ENCODE peak calls at places on chromosomes 1 and 21, in seven cellular contexts. Z is HCT116, W is SK-N-SH, I is HepG2, U is GM12878, T is H1, Y is K562. L is an unnamed sample.

GRCh38 chr21:17002628-17003027 is 510.2 kb upstream of the CXADR start:
- DNase-seq in Z (no peak), W (no peak), I (no peak), U (no peak), T (no peak), Y (no peak), L (no peak)

GRCh38 chr1:194288284-194288683 is 1101.9 kb upstream of the B3GALT2 start:
- DNase-seq in Z (no peak), W (no peak), I (no peak), U (no peak), T (no peak), Y (no peak), L (no peak)

GRCh38 chr1:156586892-156587477 is 4.6 kb upstream of the NAXE start:
- DNase-seq in Z (no peak), W (no peak), I (no peak), U (no peak), T (no peak), Y (no peak), L (no peak)

GRCh38 chr1:93437976-93438605 is 9.8 kb upstream of the FNBP1L start:
- DNase-seq in Z (no peak), W (peak), I (peak), U (no peak), T (no peak), Y (peak), L (peak)

GRCh38 chr1:234111458-234112142 is 207.1 kb downstream of the SLC35F3 start:
- DNase-seq in Z (no peak), W (peak), I (peak), U (no peak), T (peak), Y (peak), L (peak)

GRCh38 chr1:34690269-34690668 is 64.6 kb upstream of the GJB5 start:
- DNase-seq in Z (no peak), W (no peak), I (no peak), U (no peak), T (no peak), Y (no peak), L (no peak)

GRCh38 chr1:21175324-21175669 is 1.4 kb downstream of the EIF4G3 start:
- DNase-seq in Z (no peak), W (peak), I (no peak), U (no peak), T (no peak), Y (no peak), L (no peak)

GRCh38 chr1:118842462-118843201 is 145.5 kb downstream of the TBX15 start:
- DNase-seq in Z (no peak), W (no peak), I (no peak), U (no peak), T (no peak), Y (no peak), L (no peak)

GRCh38 chr1:165903672-165904071 is 76.3 kb downstream of the UCK2 start:
- DNase-seq in Z (no peak), W (no peak), I (no peak), U (no peak), T (no peak), Y (no peak), L (no peak)

GRCh38 chr1:186681136-186681535 is 913 bp upstream of the PTGS2 start:
- DNase-seq in Z (no peak), W (no peak), I (no peak), U (no peak), T (no peak), Y (no peak), L (no peak)

GRCh38 chr1:42944207-42944928 is 14.3 kb downstream of the SLC2A1 start:
- DNase-seq in Z (no peak), W (no peak), I (no peak), U (no peak), T (no peak), Y (no peak), L (no peak)

GRCh38 chr1:208807446-208808117 is 563.4 kb upstream of the PLXNA2 start:
- DNase-seq in Z (no peak), W (no peak), I (no peak), U (no peak), T (no peak), Y (no peak), L (no peak)

GRCh38 chr21:46425566-46425965 is 33.1 kb upstream of the DIP2A start:
- DNase-seq in Z (no peak), W (no peak), I (no peak), U (no peak), T (no peak), Y (no peak), L (no peak)

GRCh38 chr1:77504986-77505385 is 177.5 kb downstream of the ZZZ3 start:
- DNase-seq in Z (no peak), W (no peak), I (no peak), U (no peak), T (no peak), Y (no peak), L (no peak)

GRCh38 chr1:207027221-207027777 is 5.3 kb downstream of the C1orf116 start:
- DNase-seq in Z (peak), W (no peak), I (no peak), U (no peak), T (no peak), Y (no peak), L (no peak)

GRCh38 chr21:33383056-33383888 is 19.9 kb upstream of the IFNGR2 start:
- DNase-seq in Z (peak), W (no peak), I (peak), U (peak), T (no peak), Y (peak), L (no peak)

GRCh38 chr1:36150296-36151132 is 1.2 kb upstream of the TRAPPC3 start:
- DNase-seq in Z (peak), W (peak), I (peak), U (no peak), T (no peak), Y (peak), L (peak)

GRCh38 chr1:3790501-3790923 is 5.8 kb downstream of the LRRC47 start:
- DNase-seq in Z (no peak), W (no peak), I (no peak), U (no peak), T (no peak), Y (no peak), L (no peak)

GRCh38 chr1:156616463-156616862 is 2.8 kb upstream of the HAPLN2 start:
- DNase-seq in Z (no peak), W (peak), I (peak), U (no peak), T (no peak), Y (peak), L (peak)

GRCh38 chr1:54378157-54378883 is 27.9 kb downstream of the SSBP3 start:
- DNase-seq in Z (no peak), W (no peak), I (no peak), U (no peak), T (peak), Y (no peak), L (no peak)

GRCh38 chr1:2024451-2024850 is 5.3 kb downstream of the GABRD start:
- DNase-seq in Z (no peak), W (no peak), I (no peak), U (no peak), T (no peak), Y (no peak), L (no peak)

GRCh38 chr1:44218503-44219300 is 5.4 kb downstream of the DMAP1 start:
- DNase-seq in Z (no peak), W (no peak), I (no peak), U (no peak), T (no peak), Y (no peak), L (no peak)

GRCh38 chr21:35026617-35027557 is 22.2 kb downstream of the RUNX1 start:
- DNase-seq in Z (no peak), W (no peak), I (peak), U (no peak), T (no peak), Y (peak), L (no peak)

GRCh38 chr1:100050139-100050538 is 80.3 kb downstream of the SLC35A3 start:
- DNase-seq in Z (no peak), W (no peak), I (no peak), U (no peak), T (no peak), Y (no peak), L (no peak)

GRCh38 chr1:245154429-245155185 is at the start of gene KIF26B:
- DNase-seq in Z (no peak), W (peak), I (peak), U (no peak), T (no peak), Y (peak), L (peak)

GRCh38 chr1:60133848-60134247 is 60.3 kb upstream of the C1orf87 start:
- DNase-seq in Z (no peak), W (no peak), I (no peak), U (no peak), T (no peak), Y (no peak), L (no peak)

GRCh38 chr1:84869750-84870149 is 23.3 kb downstream of the LPAR3 start:
- DNase-seq in Z (no peak), W (no peak), I (no peak), U (no peak), T (no peak), Y (no peak), L (no peak)

GRCh38 chr1:76868154-76868882 is 1.0 kb downstream of the ST6GALNAC5 start:
- DNase-seq in Z (no peak), W (peak), I (no peak), U (no peak), T (no peak), Y (no peak), L (no peak)

GRCh38 chr21:31351438-31351837 is 7.4 kb upstream of the TIAM1 start:
- DNase-seq in Z (no peak), W (no peak), I (no peak), U (no peak), T (peak), Y (no peak), L (peak)

GRCh38 chr1:161266096-161266679 is 7.6 kb downstream of the PCP4L1 start:
- DNase-seq in Z (no peak), W (no peak), I (no peak), U (no peak), T (no peak), Y (no peak), L (peak)
- TF ChIP-seq JUND in Z (no peak), W (peak), I (no peak), U (no peak), T (no peak), Y (no peak), L (no peak)

GRCh38 chr1:212702672-212703071 is 3.0 kb upstream of the BATF3 start:
- DNase-seq in Z (no peak), W (no peak), I (no peak), U (no peak), T (no peak), Y (no peak), L (no peak)
- TF ChIP-seq JUND in Z (no peak), W (no peak), I (no peak), U (no peak), T (no peak), Y (no peak), L (no peak)

DNA sequence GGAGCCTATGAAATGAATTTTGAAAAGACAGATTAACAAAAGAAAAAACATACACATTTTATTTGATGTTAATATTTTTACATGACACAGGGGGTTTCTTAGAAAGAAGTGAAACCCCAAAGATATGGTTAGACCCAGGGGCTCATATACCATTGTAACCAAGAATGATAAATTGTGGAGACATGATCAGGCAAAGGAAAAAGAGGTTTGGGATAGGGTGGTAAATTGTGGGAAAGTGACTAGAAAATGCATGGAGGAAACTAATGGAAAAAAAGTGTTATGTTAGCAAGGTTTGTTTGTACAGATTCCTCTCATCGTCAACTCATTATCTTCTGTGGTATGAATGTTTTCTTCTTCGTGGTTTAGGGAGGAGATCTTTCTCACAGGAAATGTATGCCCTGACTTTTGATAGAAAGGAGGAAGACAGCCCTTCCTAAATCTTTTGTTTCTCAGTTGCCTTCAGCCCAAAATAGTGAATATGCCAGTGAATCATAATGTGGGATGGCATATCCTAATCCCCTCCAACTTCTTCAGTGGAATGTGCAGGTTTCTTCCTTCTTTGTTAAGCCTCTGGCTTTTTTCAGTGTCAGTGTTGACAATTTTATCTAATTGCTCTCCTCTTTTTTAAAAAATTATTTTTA is 140.4 kb upstream of the UBE2U start:
- DNase-seq in Z (no peak), W (no peak), I (no peak), U (no peak), T (no peak), Y (no peak), L (no peak)
- TF ChIP-seq JUND in Z (no peak), W (no peak), I (no peak), U (no peak), T (no peak), Y (no peak), L (no peak)

GRCh38 chr1:201511925-201512539 is 5.1 kb upstream of the CSRP1 start:
- DNase-seq in Z (no peak), W (peak), I (peak), U (peak), T (no peak), Y (no peak), L (peak)
- TF ChIP-seq JUND in Z (no peak), W (no peak), I (no peak), U (no peak), T (no peak), Y (no peak), L (no peak)

L was measured in T47D.